ENCODE peak calls at places on chromosome 7, in five cellular contexts. G is mesenchymal stem cell, R is cardiac muscle cell, U is endodermal cell, A is neuronal stem cell. X is an unnamed sample. For H3K4me1, the result is how much of the 10 kb centered on the place peaks cover.

GRCh38 chr7:105591522-105591921 is 10.2 kb upstream of the EFCAB10 start:
- DNase-seq in G (no peak), R (no peak), U (no peak), A (no peak), X (no peak)

GRCh38 chr7:134562136-134562535 is 13.2 kb downstream of the AKR1B15 start:
- DNase-seq in G (peak), R (no peak), U (no peak), A (no peak), X (peak)

GRCh38 chr7:37083311-37084096 is 359.2 kb upstream of the AOAH start:
- DNase-seq in G (peak), R (no peak), U (no peak), A (no peak), X (no peak)

GRCh38 chr7:143979359-143979758 is 20.8 kb upstream of the OR6B1 start:
- DNase-seq in G (peak), R (no peak), U (no peak), A (no peak), X (no peak)

GRCh38 chr7:37284805-37285211 is 163.9 kb downstream of the ELMO1 start:
- DNase-seq in G (peak), R (peak), U (peak), A (peak), X (peak)

GRCh38 chr7:47873767-47874166 is 74.5 kb downstream of the PKD1L1 start:
- DNase-seq in G (peak), R (no peak), U (no peak), A (no peak), X (no peak)

GRCh38 chr7:157429001-157429679 is 92.3 kb downstream of the DNAJB6 start:
- DNase-seq in G (no peak), R (no peak), U (no peak), A (no peak), X (no peak)

GRCh38 chr7:30359957-30360356 is 75.6 kb downstream of the ZNRF2 start:
- DNase-seq in G (no peak), R (no peak), U (no peak), A (no peak), X (no peak)

GRCh38 chr7:51080622-51081269 is 235.9 kb downstream of the COBL start:
- DNase-seq in G (no peak), R (no peak), U (peak), A (peak), X (no peak)

GRCh38 chr7:90910136-90910535 is 314.0 kb downstream of the CDK14 start:
- DNase-seq in G (no peak), R (no peak), U (no peak), A (no peak), X (no peak)

GRCh38 chr7:38398725-38399321 is 125.4 kb upstream of the TARP start:
- DNase-seq in G (peak), R (peak), U (peak), A (peak), X (peak)

GRCh38 chr7:33040803-33041516 is 21.6 kb downstream of the NT5C3A start:
- DNase-seq in G (peak), R (peak), U (no peak), A (no peak), X (peak)

GRCh38 chr7:46352335-46352954 is 431.4 kb upstream of the IGFBP3 start:
- DNase-seq in G (peak), R (peak), U (peak), A (peak), X (peak)

GRCh38 chr7:102117743-102118142 is 168.9 kb upstream of the SH2B2 start:
- DNase-seq in G (peak), R (no peak), U (no peak), A (no peak), X (no peak)

GRCh38 chr7:83077328-83077727 is 85.4 kb downstream of the PCLO start:
- DNase-seq in G (no peak), R (no peak), U (no peak), A (no peak), X (no peak)

GRCh38 chr7:88758355-88759215 is 915 bp upstream of the ZNF804B start:
- DNase-seq in G (no peak), R (peak), U (peak), A (peak), X (no peak)

GRCh38 chr7:135994466-135995205 is 17.5 kb upstream of the MTPN start:
- DNase-seq in G (peak), R (no peak), U (no peak), A (no peak), X (no peak)

GRCh38 chr7:28106316-28106957 is 74.2 kb downstream of the JAZF1 start:
- DNase-seq in G (peak), R (peak), U (no peak), A (no peak), X (no peak)

GRCh38 chr7:5597772-5598171 is 174.1 kb upstream of the TNRC18 start:
- DNase-seq in G (peak), R (no peak), U (no peak), A (no peak), X (no peak)

GRCh38 chr7:5596896-5597246 is 173.2 kb upstream of the TNRC18 start:
- DNase-seq in G (no peak), R (no peak), U (no peak), A (no peak), X (no peak)

GRCh38 chr7:5594616-5595544 is 171.2 kb upstream of the TNRC18 start:
- DNase-seq in G (peak), R (peak), U (peak), A (peak), X (no peak)

GRCh38 chr7:5596046-5596895 is 172.6 kb upstream of the TNRC18 start:
- DNase-seq in G (peak), R (peak), U (peak), A (no peak), X (peak)

GRCh38 chr7:5595545-5596045 is 172.0 kb upstream of the TNRC18 start:
- DNase-seq in G (no peak), R (no peak), U (peak), A (no peak), X (no peak)
- H3K4me1 ChIP-seq in G (half or more), R (under half), U (under half), A (under half), X (under half)

GRCh38 chr7:70696139-70696782 is 435.7 kb upstream of the GALNT17 start:
- DNase-seq in G (peak), R (no peak), U (no peak), A (peak), X (no peak)

GRCh38 chr7:70700935-70701425 is 431.0 kb upstream of the GALNT17 start:
- DNase-seq in G (no peak), R (no peak), U (peak), A (no peak), X (no peak)

GRCh38 chr7:70700055-70700934 is 431.6 kb upstream of the GALNT17 start:
- DNase-seq in G (no peak), R (no peak), U (peak), A (peak), X (no peak)

GRCh38 chr7:70695804-70696104 is 436.2 kb upstream of the GALNT17 start:
- DNase-seq in G (no peak), R (no peak), U (no peak), A (no peak), X (peak)

GRCh38 chr7:70698219-70698832 is 433.6 kb upstream of the GALNT17 start:
- DNase-seq in G (peak), R (peak), U (no peak), A (peak), X (no peak)
- H3K4me3 ChIP-seq in G (no peak), R (no peak), U (peak), A (no peak), X (no peak)

GRCh38 chr7:43769791-43770465 is 11.4 kb downstream of the BLVRA start:
- DNase-seq in G (no peak), R (no peak), U (no peak), A (no peak), X (no peak)
- H3K27ac ChIP-seq in G (no peak), R (no peak), U (no peak), A (no peak), X (no peak)

GRCh38 chr7:2812119-2812487 is 32.0 kb downstream of the GNA12 start:
- DNase-seq in G (no peak), R (no peak), U (no peak), A (no peak), X (no peak)

GRCh38 chr7:2812831-2813230 is 31.3 kb downstream of the GNA12 start:
- DNase-seq in G (peak), R (no peak), U (peak), A (no peak), X (no peak)

GRCh38 chr7:2809903-2810628 is 34.0 kb downstream of the GNA12 start:
- DNase-seq in G (no peak), R (no peak), U (peak), A (no peak), X (no peak)

GRCh38 chr7:2810682-2811471 is 33.2 kb downstream of the GNA12 start:
- DNase-seq in G (no peak), R (no peak), U (peak), A (no peak), X (no peak)

DNA sequence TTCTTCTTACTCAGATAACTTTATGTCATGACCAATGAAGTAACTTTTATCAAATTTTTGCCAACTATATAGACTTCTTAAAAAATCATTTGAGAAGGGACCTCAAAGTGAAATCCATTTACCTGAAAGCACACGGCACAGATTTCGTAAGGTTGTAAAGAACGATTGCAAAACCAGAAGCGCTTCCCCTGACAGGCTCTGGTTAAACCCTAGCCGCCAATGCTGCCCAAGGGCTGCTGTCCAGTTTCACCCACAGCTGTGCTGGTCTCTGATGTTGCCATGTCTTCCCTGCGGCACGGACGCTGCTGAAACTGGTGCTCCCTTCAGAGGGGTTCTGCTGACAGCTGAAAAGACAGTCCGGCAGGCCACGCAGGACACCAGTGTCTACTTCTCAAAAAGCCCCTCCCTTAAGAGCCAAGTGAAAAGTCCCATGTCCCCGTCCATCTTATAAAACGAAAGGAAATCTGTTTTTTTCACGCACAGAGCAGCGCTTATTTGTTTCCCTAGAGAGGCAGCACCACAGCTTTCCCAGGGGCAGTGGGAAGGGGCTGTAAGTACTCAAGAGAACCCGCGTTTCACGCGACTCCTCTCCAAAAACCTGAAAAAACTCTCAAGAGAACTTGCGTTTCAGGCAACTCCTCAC is 32.5 kb downstream of the GNA12 start:
- DNase-seq in G (peak), R (no peak), U (peak), A (no peak), X (no peak)
- H3K4me1 ChIP-seq in G (under half), R (under half), U (under half), A (under half), X (under half)

DNA sequence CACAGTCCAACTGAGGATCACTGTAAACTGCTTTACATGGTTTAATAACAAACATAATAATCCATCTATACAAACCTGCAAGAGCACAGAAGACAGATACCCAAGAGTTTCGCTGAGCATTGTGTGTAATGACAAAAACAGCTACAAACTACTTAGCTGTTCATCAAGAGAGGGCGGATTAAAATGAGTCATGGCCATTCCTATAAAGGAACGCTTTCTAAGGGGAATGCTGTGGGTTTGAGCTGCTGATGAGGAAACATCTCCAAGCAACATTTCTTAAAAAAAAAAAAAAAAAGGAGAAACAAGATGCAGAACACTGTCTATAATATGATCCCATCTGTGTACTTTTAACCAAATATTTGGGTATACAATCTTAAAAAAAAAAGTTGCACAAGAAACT is 33.8 kb downstream of the VOPP1 start:
- DNase-seq in G (peak), R (no peak), U (no peak), A (no peak), X (no peak)
- H3K4me3 ChIP-seq in G (no peak), R (no peak), U (no peak), A (no peak), X (no peak)

GRCh38 chr7:127758845-127759244 is 106.9 kb downstream of the SND1 start:
- DNase-seq in G (no peak), R (no peak), U (no peak), A (no peak), X (no peak)

GRCh38 chr7:127758105-127758504 is 106.1 kb downstream of the SND1 start:
- DNase-seq in G (no peak), R (no peak), U (no peak), A (no peak), X (no peak)

GRCh38 chr7:127755529-127755928 is 103.5 kb downstream of the SND1 start:
- DNase-seq in G (no peak), R (no peak), U (no peak), A (no peak), X (no peak)

GRCh38 chr7:127754457-127754856 is 102.5 kb downstream of the SND1 start:
- DNase-seq in G (no peak), R (no peak), U (no peak), A (no peak), X (no peak)

DNA sequence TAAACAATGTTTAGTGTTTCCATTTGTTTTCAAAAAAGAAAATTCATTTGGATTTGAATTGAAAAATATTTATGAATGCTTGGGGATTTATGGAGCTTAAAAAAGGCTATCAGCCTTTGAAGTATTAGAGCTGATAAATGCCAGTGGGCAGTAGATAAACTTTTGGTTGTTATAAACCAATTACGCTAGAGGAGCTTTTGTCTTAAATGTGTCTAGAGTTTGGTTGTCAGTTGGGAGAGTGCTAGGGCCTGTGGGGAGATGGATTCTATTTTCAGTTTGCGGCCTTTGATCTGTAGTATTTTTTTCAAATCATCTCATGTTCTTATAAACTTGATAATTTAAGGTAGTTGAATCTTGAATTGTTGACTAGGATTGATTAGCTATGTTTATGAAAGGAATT is 104.0 kb downstream of the SND1 start:
- DNase-seq in G (no peak), R (no peak), U (no peak), A (no peak), X (no peak)
- H3K27ac ChIP-seq in G (no peak), R (no peak), U (no peak), A (no peak), X (no peak)

DNA sequence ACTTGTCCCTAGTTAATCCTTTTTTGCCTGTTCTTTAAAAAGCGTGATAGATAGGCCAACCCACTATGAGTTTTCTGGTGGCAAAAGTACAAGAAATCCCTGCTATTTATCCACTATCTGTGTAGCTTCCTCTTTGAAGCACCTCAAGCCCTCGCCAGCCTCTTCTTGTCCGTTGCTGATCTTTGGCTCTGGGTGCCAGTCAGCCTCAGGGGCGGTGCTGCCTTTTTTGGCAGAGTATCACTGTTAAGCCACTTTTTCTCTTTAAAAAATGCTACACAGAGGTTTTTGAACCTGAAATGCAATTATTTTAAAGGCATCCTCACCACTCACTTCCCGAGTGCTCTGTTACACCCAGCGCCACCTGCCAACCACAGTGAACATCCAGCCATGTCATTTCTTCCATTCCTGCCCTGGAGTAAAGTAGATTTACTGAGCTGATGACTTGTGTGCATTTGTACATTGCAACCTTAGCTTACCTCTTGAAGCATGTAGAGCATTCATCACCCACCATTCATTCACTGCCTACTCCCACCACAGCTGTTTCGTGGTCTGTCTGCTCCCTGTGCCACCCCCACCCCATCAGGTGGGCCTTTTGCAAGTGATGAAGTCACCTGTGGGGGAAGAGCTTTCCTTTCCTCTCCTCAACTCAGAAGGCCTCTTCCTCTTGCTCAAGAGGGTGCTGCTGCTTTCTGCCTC is 414.2 kb upstream of the GALNT17 start:
- DNase-seq in G (no peak), R (no peak), U (no peak), A (no peak), X (no peak)
- H3K4me1 ChIP-seq in G (under half), R (under half), U (under half), A (under half), X (under half)

DNA sequence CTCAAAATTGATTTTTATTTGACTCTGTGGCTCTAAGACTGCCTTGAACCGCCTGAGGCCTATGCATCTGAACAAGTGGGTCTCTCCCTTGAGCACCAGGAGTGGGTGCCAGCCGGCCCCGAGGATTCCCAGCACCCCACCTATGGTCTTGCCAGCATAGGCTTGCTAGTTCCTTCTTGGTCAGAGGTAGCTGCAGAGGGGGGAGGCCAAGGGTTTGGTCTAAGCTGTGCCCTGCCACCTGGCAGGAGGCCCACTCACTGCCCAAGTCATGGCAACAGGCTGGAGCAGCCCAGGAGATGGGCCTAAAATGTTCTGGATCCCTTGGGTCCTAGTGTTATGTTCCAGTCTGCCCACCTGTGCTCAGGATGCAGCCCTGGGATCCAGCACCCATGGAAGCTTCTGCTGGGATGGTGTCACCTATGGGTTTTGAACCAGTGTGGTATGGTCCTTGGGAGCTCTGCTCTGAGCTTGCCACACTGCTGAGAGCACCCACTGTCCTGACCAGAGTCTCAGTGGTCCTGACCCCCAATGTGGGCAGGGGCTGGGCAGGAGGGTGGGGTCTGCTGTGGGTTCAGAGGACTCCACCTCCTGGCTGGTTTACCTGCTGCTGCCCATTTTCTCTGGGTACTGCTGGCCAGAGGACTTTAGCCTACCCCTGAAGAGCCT is 12.6 kb downstream of the YKT6 start:
- DNase-seq in G (no peak), R (no peak), U (no peak), A (no peak), X (no peak)
- H3K4me3 ChIP-seq in G (no peak), R (no peak), U (no peak), A (no peak), X (no peak)

DNA sequence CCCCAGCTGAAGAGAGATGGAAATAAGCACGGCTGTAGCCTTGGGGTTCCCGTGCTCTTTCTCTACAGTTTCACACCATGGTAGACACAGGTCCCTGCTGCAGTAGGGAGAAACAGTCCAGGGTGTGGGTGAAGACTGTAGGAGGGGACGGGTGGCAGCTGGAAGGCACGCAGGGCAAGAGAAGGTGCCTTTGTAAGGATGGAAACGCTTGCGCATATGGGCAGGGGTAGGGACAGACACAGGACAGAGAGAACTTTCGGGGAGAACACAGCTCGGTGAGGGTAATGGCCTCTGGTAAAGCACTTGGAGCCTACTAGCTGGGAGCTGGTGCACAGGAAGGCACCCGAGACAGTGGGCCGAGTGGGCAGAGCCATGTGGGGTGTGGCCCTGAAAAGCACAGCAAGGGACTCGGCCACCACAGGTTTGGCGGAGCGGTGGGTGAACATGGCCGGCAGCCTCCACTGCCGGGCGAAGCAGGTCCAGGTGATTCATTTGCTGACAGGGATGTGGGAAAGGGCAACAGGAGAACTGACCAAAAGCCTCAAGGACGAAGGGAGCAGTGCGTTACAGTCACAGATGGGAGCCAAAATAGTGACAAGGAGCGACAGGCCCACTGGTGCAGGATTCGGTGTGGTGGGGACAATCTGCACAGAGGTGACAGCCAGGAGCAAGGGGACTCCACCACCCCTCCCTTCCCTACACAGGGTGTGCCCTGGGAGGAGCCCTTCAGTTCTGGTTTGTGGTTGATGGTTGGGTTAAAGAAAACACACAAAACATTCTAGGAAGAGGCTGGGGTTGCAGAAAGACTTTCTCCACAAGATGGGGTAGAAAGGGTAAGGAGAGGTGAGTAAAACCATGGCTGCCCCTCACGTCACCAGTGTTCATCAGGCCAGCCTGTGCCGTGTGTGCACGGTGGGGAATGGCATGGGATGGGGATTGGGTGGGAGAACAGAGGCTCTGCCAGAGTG is 97.1 kb downstream of the VOPP1 start:
- DNase-seq in G (no peak), R (no peak), U (no peak), A (no peak), X (peak)
- H3K27ac ChIP-seq in G (no peak), R (no peak), U (no peak), A (no peak), X (peak)

X was measured in CD4-positive, alpha-beta memory T cell.